ENCODE peak calls at places on chromosome 16, in six cellular contexts. One of them, this sample, is unnamed.
A peak's percentile ranks its signal among the peaks of the same experiment; 100 is the strongest.

GRCh38 chr16:30958164-30959083 is 870 bp downstream of the SETD1A start:
- DNase-seq in adipocyte: peak; percentile 81
- DNase-seq in CD8-positive, alpha-beta memory T cell: no peak
- DNase-seq in aorta: peak; percentile 49
- DNase-seq in CD8-positive, alpha-beta T cell: no peak
- DNase-seq in H9: peak; percentile 68
- DNase-seq in this sample: peak; percentile 56

GRCh38 chr16:8931864-8932263 is 31.8 kb downstream of the USP7 start:
- DNase-seq in adipocyte: peak; percentile 65
- DNase-seq in CD8-positive, alpha-beta memory T cell: peak; percentile 47
- DNase-seq in aorta: peak; percentile 67
- DNase-seq in CD8-positive, alpha-beta T cell: peak; percentile 38
- DNase-seq in H9: peak; percentile 56
- DNase-seq in this sample: peak; percentile 23

GRCh38 chr16:11328172-11329079 is 16.8 kb upstream of the RMI2 start:
- DNase-seq in adipocyte: peak; percentile 98
- DNase-seq in CD8-positive, alpha-beta memory T cell: peak; percentile 29
- DNase-seq in aorta: peak; percentile 82
- DNase-seq in CD8-positive, alpha-beta T cell: peak; percentile 41
- DNase-seq in H9: peak; percentile 97
- DNase-seq in this sample: peak; percentile 10

GRCh38 chr16:80303691-80304090 is 237.1 kb upstream of the DYNLRB2 start:
- DNase-seq in adipocyte: no peak
- DNase-seq in CD8-positive, alpha-beta memory T cell: no peak
- DNase-seq in aorta: no peak
- DNase-seq in CD8-positive, alpha-beta T cell: no peak
- DNase-seq in H9: no peak
- DNase-seq in this sample: no peak

GRCh38 chr16:19520861-19521331 is 1.0 kb downstream of the GDE1 start:
- DNase-seq in adipocyte: peak; percentile 16
- DNase-seq in CD8-positive, alpha-beta memory T cell: no peak
- DNase-seq in aorta: no peak
- DNase-seq in CD8-positive, alpha-beta T cell: no peak
- DNase-seq in H9: no peak
- DNase-seq in this sample: no peak

GRCh38 chr16:65809627-65810026 is 556.9 kb upstream of the CDH5 start:
- DNase-seq in adipocyte: no peak
- DNase-seq in CD8-positive, alpha-beta memory T cell: no peak
- DNase-seq in aorta: no peak
- DNase-seq in CD8-positive, alpha-beta T cell: no peak
- DNase-seq in H9: no peak
- DNase-seq in this sample: no peak

GRCh38 chr16:9381399-9381798 is 290.0 kb downstream of the HAPSTR1 start:
- DNase-seq in adipocyte: no peak
- DNase-seq in CD8-positive, alpha-beta memory T cell: no peak
- DNase-seq in aorta: no peak
- DNase-seq in CD8-positive, alpha-beta T cell: no peak
- DNase-seq in H9: no peak
- DNase-seq in this sample: no peak

GRCh38 chr16:85428168-85428898 is 184.8 kb upstream of the GSE1 start:
- DNase-seq in adipocyte: peak; percentile 38
- DNase-seq in CD8-positive, alpha-beta memory T cell: no peak
- DNase-seq in aorta: peak; percentile 51
- DNase-seq in CD8-positive, alpha-beta T cell: peak; percentile 29
- DNase-seq in H9: peak; percentile 60
- DNase-seq in this sample: peak; percentile 7

GRCh38 chr16:29310852-29311314 is 95.6 kb downstream of the NPIPB11 start:
- DNase-seq in adipocyte: no peak
- DNase-seq in CD8-positive, alpha-beta memory T cell: no peak
- DNase-seq in aorta: peak; percentile 69
- DNase-seq in CD8-positive, alpha-beta T cell: no peak
- DNase-seq in H9: no peak
- DNase-seq in this sample: no peak

GRCh38 chr16:23014592-23014991 is 134.7 kb downstream of the USP31 start:
- DNase-seq in adipocyte: no peak
- DNase-seq in CD8-positive, alpha-beta memory T cell: no peak
- DNase-seq in aorta: no peak
- DNase-seq in CD8-positive, alpha-beta T cell: no peak
- DNase-seq in H9: no peak
- DNase-seq in this sample: no peak

GRCh38 chr16:6023449-6023848 is 925.9 kb upstream of the EEF2KMT start:
- DNase-seq in adipocyte: no peak
- DNase-seq in CD8-positive, alpha-beta memory T cell: no peak
- DNase-seq in aorta: no peak
- DNase-seq in CD8-positive, alpha-beta T cell: no peak
- DNase-seq in H9: no peak
- DNase-seq in this sample: no peak

GRCh38 chr16:55901756-55902155 is 26.6 kb upstream of the CES5A start:
- DNase-seq in adipocyte: no peak
- DNase-seq in CD8-positive, alpha-beta memory T cell: no peak
- DNase-seq in aorta: no peak
- DNase-seq in CD8-positive, alpha-beta T cell: no peak
- DNase-seq in H9: no peak
- DNase-seq in this sample: no peak

GRCh38 chr16:84687715-84688114 is 12.1 kb upstream of the USP10 start:
- DNase-seq in adipocyte: peak; percentile 68
- DNase-seq in CD8-positive, alpha-beta memory T cell: no peak
- DNase-seq in aorta: no peak
- DNase-seq in CD8-positive, alpha-beta T cell: no peak
- DNase-seq in H9: no peak
- DNase-seq in this sample: no peak

GRCh38 chr16:49748322-49748721 is 107.6 kb downstream of the ZNF423 start:
- DNase-seq in adipocyte: no peak
- DNase-seq in CD8-positive, alpha-beta memory T cell: no peak
- DNase-seq in aorta: peak; percentile 59
- DNase-seq in CD8-positive, alpha-beta T cell: no peak
- DNase-seq in H9: no peak
- DNase-seq in this sample: no peak

GRCh38 chr16:88655733-88656281 is 5.0 kb upstream of the CYBA start:
- DNase-seq in adipocyte: no peak
- DNase-seq in CD8-positive, alpha-beta memory T cell: no peak
- DNase-seq in aorta: peak; percentile 38
- DNase-seq in CD8-positive, alpha-beta T cell: no peak
- DNase-seq in H9: no peak
- DNase-seq in this sample: no peak

GRCh38 chr16:66081967-66082366 is 284.5 kb upstream of the CDH5 start:
- DNase-seq in adipocyte: peak; percentile 55
- DNase-seq in CD8-positive, alpha-beta memory T cell: no peak
- DNase-seq in aorta: no peak
- DNase-seq in CD8-positive, alpha-beta T cell: no peak
- DNase-seq in H9: peak; percentile 79
- DNase-seq in this sample: no peak

GRCh38 chr16:86833136-86833535 is 254.8 kb downstream of the FOXL1 start:
- DNase-seq in adipocyte: no peak
- DNase-seq in CD8-positive, alpha-beta memory T cell: no peak
- DNase-seq in aorta: no peak
- DNase-seq in CD8-positive, alpha-beta T cell: no peak
- DNase-seq in H9: no peak
- DNase-seq in this sample: no peak

GRCh38 chr16:30365200-30365599 is 5.1 kb downstream of the TBC1D10B start:
- DNase-seq in adipocyte: no peak
- DNase-seq in CD8-positive, alpha-beta memory T cell: no peak
- DNase-seq in aorta: no peak
- DNase-seq in CD8-positive, alpha-beta T cell: no peak
- DNase-seq in H9: no peak
- DNase-seq in this sample: no peak

GRCh38 chr16:57479422-57480126 is 6.7 kb downstream of the DOK4 start:
- DNase-seq in adipocyte: peak; percentile 72
- DNase-seq in CD8-positive, alpha-beta memory T cell: no peak
- DNase-seq in aorta: peak; percentile 71
- DNase-seq in CD8-positive, alpha-beta T cell: no peak
- DNase-seq in H9: peak; percentile 80
- DNase-seq in this sample: no peak

GRCh38 chr16:68490829-68491575 is 42.7 kb upstream of the SMPD3 start:
- DNase-seq in adipocyte: no peak
- DNase-seq in CD8-positive, alpha-beta memory T cell: no peak
- DNase-seq in aorta: no peak
- DNase-seq in CD8-positive, alpha-beta T cell: no peak
- DNase-seq in H9: peak; percentile 48
- DNase-seq in this sample: no peak

GRCh38 chr16:67517178-67517492 is 11.5 kb upstream of the RIPOR1 start:
- DNase-seq in adipocyte: no peak
- DNase-seq in CD8-positive, alpha-beta memory T cell: no peak
- DNase-seq in aorta: no peak
- DNase-seq in CD8-positive, alpha-beta T cell: no peak
- DNase-seq in H9: no peak
- DNase-seq in this sample: no peak

GRCh38 chr16:75382611-75383010 is 50.7 kb downstream of the CFDP1 start:
- DNase-seq in adipocyte: no peak
- DNase-seq in CD8-positive, alpha-beta memory T cell: no peak
- DNase-seq in aorta: no peak
- DNase-seq in CD8-positive, alpha-beta T cell: no peak
- DNase-seq in H9: no peak
- DNase-seq in this sample: no peak

GRCh38 chr16:87739801-87740200 is 26.0 kb downstream of the KLHDC4 start:
- DNase-seq in adipocyte: no peak
- DNase-seq in CD8-positive, alpha-beta memory T cell: no peak
- DNase-seq in aorta: no peak
- DNase-seq in CD8-positive, alpha-beta T cell: no peak
- DNase-seq in H9: no peak
- DNase-seq in this sample: no peak

GRCh38 chr16:15498427-15499175 is 64.2 kb downstream of the BMERB1 start:
- DNase-seq in adipocyte: peak; percentile 87
- DNase-seq in CD8-positive, alpha-beta memory T cell: no peak
- DNase-seq in aorta: no peak
- DNase-seq in CD8-positive, alpha-beta T cell: no peak
- DNase-seq in H9: no peak
- DNase-seq in this sample: no peak

GRCh38 chr16:73019456-73020362 is 28.2 kb downstream of the ZFHX3 start:
- DNase-seq in adipocyte: peak; percentile 81
- DNase-seq in CD8-positive, alpha-beta memory T cell: no peak
- DNase-seq in aorta: no peak
- DNase-seq in CD8-positive, alpha-beta T cell: no peak
- DNase-seq in H9: no peak
- DNase-seq in this sample: no peak

GRCh38 chr16:71590584-71590983 is 13.7 kb upstream of the TAT start:
- DNase-seq in adipocyte: no peak
- DNase-seq in CD8-positive, alpha-beta memory T cell: no peak
- DNase-seq in aorta: no peak
- DNase-seq in CD8-positive, alpha-beta T cell: no peak
- DNase-seq in H9: no peak
- DNase-seq in this sample: no peak

GRCh38 chr16:71585318-71585703 is 8.4 kb upstream of the TAT start:
- DNase-seq in adipocyte: no peak
- DNase-seq in CD8-positive, alpha-beta memory T cell: no peak
- DNase-seq in aorta: no peak
- DNase-seq in CD8-positive, alpha-beta T cell: no peak
- DNase-seq in H9: no peak
- DNase-seq in this sample: no peak

GRCh38 chr16:71584543-71585317 is 7.8 kb upstream of the TAT start:
- DNase-seq in adipocyte: no peak
- DNase-seq in CD8-positive, alpha-beta memory T cell: no peak
- DNase-seq in aorta: no peak
- DNase-seq in CD8-positive, alpha-beta T cell: no peak
- DNase-seq in H9: no peak
- DNase-seq in this sample: no peak
- H3K9me3 ChIP-seq in adipocyte: peaks cover 13% of the 10 kb centered on the region
- H3K9me3 ChIP-seq in CD8-positive, alpha-beta memory T cell: no peaks in the 10 kb centered on the region
- H3K9me3 ChIP-seq in aorta: peaks cover 2% of the 10 kb centered on the region
- H3K9me3 ChIP-seq in CD8-positive, alpha-beta T cell: no peaks in the 10 kb centered on the region
- H3K9me3 ChIP-seq in H9: no peaks in the 10 kb centered on the region
- H3K9me3 ChIP-seq in this sample: no peaks in the 10 kb centered on the region

GRCh38 chr16:35208001-35208935 is 1748.9 kb downstream of the TP53TG3F start:
- DNase-seq in adipocyte: no peak
- DNase-seq in CD8-positive, alpha-beta memory T cell: no peak
- DNase-seq in aorta: no peak
- DNase-seq in CD8-positive, alpha-beta T cell: no peak
- DNase-seq in H9: no peak
- DNase-seq in this sample: no peak
- H3K9me3 ChIP-seq in adipocyte: no peaks in the 10 kb centered on the region
- H3K9me3 ChIP-seq in CD8-positive, alpha-beta memory T cell: no peaks in the 10 kb centered on the region
- H3K9me3 ChIP-seq in aorta: no peaks in the 10 kb centered on the region
- H3K9me3 ChIP-seq in CD8-positive, alpha-beta T cell: no peaks in the 10 kb centered on the region
- H3K9me3 ChIP-seq in H9: peaks cover 69% of the 10 kb centered on the region
- H3K9me3 ChIP-seq in this sample: no peaks in the 10 kb centered on the region

DNA sequence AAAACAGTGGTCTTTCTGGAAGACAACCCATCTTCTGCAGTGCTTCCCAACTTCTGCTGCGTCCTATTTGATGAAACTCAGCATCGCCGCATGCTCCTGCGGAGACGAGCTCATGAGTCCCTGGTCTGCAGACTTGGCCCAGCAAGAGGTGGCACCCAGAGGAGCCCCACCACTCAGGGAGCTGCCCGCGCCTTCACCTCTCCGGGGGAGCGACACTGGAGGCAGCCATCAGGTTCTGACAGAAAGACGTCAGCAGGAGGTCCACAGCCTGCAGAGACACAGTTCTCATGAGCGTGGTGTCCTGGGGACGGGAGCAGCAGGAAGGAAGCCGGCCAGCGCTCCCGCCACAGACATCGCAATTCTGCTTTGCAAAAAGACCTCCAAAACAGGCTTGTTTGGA is 46.1 kb downstream of the FANCA start:
- DNase-seq in adipocyte: no peak
- DNase-seq in CD8-positive, alpha-beta memory T cell: no peak
- DNase-seq in aorta: no peak
- DNase-seq in CD8-positive, alpha-beta T cell: no peak
- DNase-seq in H9: no peak
- DNase-seq in this sample: no peak
- H3K9me3 ChIP-seq in adipocyte: no peaks in the 10 kb centered on the region
- H3K9me3 ChIP-seq in CD8-positive, alpha-beta memory T cell: no peaks in the 10 kb centered on the region
- H3K9me3 ChIP-seq in aorta: no peaks in the 10 kb centered on the region
- H3K9me3 ChIP-seq in CD8-positive, alpha-beta T cell: no peaks in the 10 kb centered on the region
- H3K9me3 ChIP-seq in H9: no peaks in the 10 kb centered on the region
- H3K9me3 ChIP-seq in this sample: no peaks in the 10 kb centered on the region

GRCh38 chr16:852451-853185 is 52.1 kb upstream of the GNG13 start:
- DNase-seq in adipocyte: no peak
- DNase-seq in CD8-positive, alpha-beta memory T cell: no peak
- DNase-seq in aorta: peak; percentile 40
- DNase-seq in CD8-positive, alpha-beta T cell: no peak
- DNase-seq in H9: no peak
- DNase-seq in this sample: no peak
- H3K9me3 ChIP-seq in adipocyte: no peaks in the 10 kb centered on the region
- H3K9me3 ChIP-seq in CD8-positive, alpha-beta memory T cell: no peaks in the 10 kb centered on the region
- H3K9me3 ChIP-seq in aorta: no peaks in the 10 kb centered on the region
- H3K9me3 ChIP-seq in CD8-positive, alpha-beta T cell: no peaks in the 10 kb centered on the region
- H3K9me3 ChIP-seq in H9: no peaks in the 10 kb centered on the region
- H3K9me3 ChIP-seq in this sample: no peaks in the 10 kb centered on the region

DNA sequence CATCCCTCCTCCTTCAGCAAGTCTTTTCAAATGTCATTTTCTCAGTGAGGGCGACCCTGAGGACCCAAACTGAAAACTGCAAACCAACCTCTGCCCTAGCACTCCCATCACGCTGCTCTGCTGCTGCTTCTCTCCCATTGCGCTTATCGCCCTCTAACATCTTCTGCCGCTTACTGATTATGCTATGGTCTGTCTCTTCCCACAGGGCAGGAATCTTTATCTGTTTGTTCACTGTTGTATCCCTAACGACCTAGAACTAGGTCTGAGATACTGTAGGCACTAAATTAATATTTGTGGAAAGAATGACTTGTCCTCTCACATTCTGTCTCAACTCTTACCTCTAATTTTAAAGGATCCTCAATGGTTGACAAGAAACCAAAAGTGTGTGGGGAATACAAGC is 12.5 kb downstream of the ZSCAN32 start:
- DNase-seq in adipocyte: no peak
- DNase-seq in CD8-positive, alpha-beta memory T cell: no peak
- DNase-seq in aorta: no peak
- DNase-seq in CD8-positive, alpha-beta T cell: no peak
- DNase-seq in H9: no peak
- DNase-seq in this sample: no peak
- H3K9me3 ChIP-seq in adipocyte: peaks cover 61% of the 10 kb centered on the region
- H3K9me3 ChIP-seq in CD8-positive, alpha-beta memory T cell: peaks cover 34% of the 10 kb centered on the region
- H3K9me3 ChIP-seq in aorta: peaks cover 37% of the 10 kb centered on the region
- H3K9me3 ChIP-seq in CD8-positive, alpha-beta T cell: peaks cover 40% of the 10 kb centered on the region
- H3K9me3 ChIP-seq in H9: peaks cover 35% of the 10 kb centered on the region
- H3K9me3 ChIP-seq in this sample: peaks cover 43% of the 10 kb centered on the region

GRCh38 chr16:60744198-60744597 is 1292.0 kb downstream of the CDH8 start:
- DNase-seq in adipocyte: no peak
- DNase-seq in CD8-positive, alpha-beta memory T cell: no peak
- DNase-seq in aorta: no peak
- DNase-seq in CD8-positive, alpha-beta T cell: no peak
- DNase-seq in H9: no peak
- DNase-seq in this sample: no peak

GRCh38 chr16:60748366-60748765 is 1287.9 kb downstream of the CDH8 start:
- DNase-seq in adipocyte: no peak
- DNase-seq in CD8-positive, alpha-beta memory T cell: no peak
- DNase-seq in aorta: no peak
- DNase-seq in CD8-positive, alpha-beta T cell: no peak
- DNase-seq in H9: no peak
- DNase-seq in this sample: no peak
- H3K9me3 ChIP-seq in adipocyte: no peaks in the 10 kb centered on the region
- H3K9me3 ChIP-seq in CD8-positive, alpha-beta memory T cell: no peaks in the 10 kb centered on the region
- H3K9me3 ChIP-seq in aorta: no peaks in the 10 kb centered on the region
- H3K9me3 ChIP-seq in CD8-positive, alpha-beta T cell: no peaks in the 10 kb centered on the region
- H3K9me3 ChIP-seq in H9: no peaks in the 10 kb centered on the region
- H3K9me3 ChIP-seq in this sample: peaks cover 3% of the 10 kb centered on the region